ENCODE peak calls at places on chromosome 17, in seven cellular contexts. D, R, O, U, N, X and V are unnamed samples.

GRCh38 chr17:56173958-56174357 is 20.7 kb downstream of the ANKFN1 start:
- DNase-seq in D (no peak), O (no peak), R (no peak), N (no peak), U (no peak), X (no peak), V (no peak)

GRCh38 chr17:78302478-78302877 is 57.4 kb downstream of the SOCS3 start:
- DNase-seq in U (no peak), X (no peak), O (no peak), D (no peak), R (no peak), N (no peak), V (no peak)

GRCh38 chr17:78351449-78352006 is 8.3 kb downstream of the SOCS3 start:
- DNase-seq in R (peak; percentile 93), U (peak; percentile 73), O (no peak), X (peak; percentile 83), D (peak; percentile 84), N (peak; percentile 95), V (no peak)

GRCh38 chr17:38469875-38470274 is 41.6 kb downstream of the ARHGAP23 start:
- DNase-seq in D (peak; percentile 65), R (peak; percentile 64), N (peak; percentile 60), U (no peak), X (no peak), O (no peak), V (no peak)

GRCh38 chr17:62105861-62106260 is 40.8 kb upstream of the MED13 start:
- DNase-seq in X (no peak), O (no peak), N (no peak), R (no peak), U (no peak), D (no peak), V (no peak)

GRCh38 chr17:32875904-32876413 is 965 bp downstream of the MYO1D start:
- DNase-seq in U (no peak), O (no peak), R (no peak), N (no peak), D (no peak), X (no peak), V (no peak)

GRCh38 chr17:72682597-72682996 is 409.9 kb downstream of the SLC39A11 start:
- DNase-seq in U (no peak), R (no peak), O (no peak), D (no peak), N (no peak), X (no peak), V (peak; percentile 82)

GRCh38 chr17:54903375-54903774 is 2.7 kb downstream of the TOM1L1 start:
- DNase-seq in O (no peak), U (no peak), R (peak; percentile 44), N (no peak), X (peak; percentile 24), D (peak; percentile 18), V (no peak)

GRCh38 chr17:77879896-77880280 is 78.6 kb upstream of the TNRC6C start:
- DNase-seq in R (no peak), D (no peak), U (no peak), N (no peak), X (no peak), O (no peak), V (no peak)

GRCh38 chr17:16938496-16939270 is 33.2 kb downstream of the TNFRSF13B start:
- DNase-seq in N (no peak), D (no peak), R (peak; percentile 4), X (no peak), U (no peak), O (no peak), V (no peak)

GRCh38 chr17:29124135-29124930 is 55.9 kb downstream of the MYO18A start:
- DNase-seq in O (no peak), D (peak; percentile 47), X (peak; percentile 45), R (peak; percentile 81), U (no peak), N (no peak), V (peak; percentile 82)

GRCh38 chr17:73387746-73388577 is 76.2 kb upstream of the CDC42EP4 start:
- DNase-seq in X (no peak), D (no peak), O (no peak), U (no peak), N (no peak), R (no peak), V (no peak)

GRCh38 chr17:81440511-81441244 is 45.4 kb downstream of the BAHCC1 start:
- DNase-seq in U (no peak), O (no peak), N (no peak), R (peak; percentile 41), D (no peak), X (no peak), V (peak; percentile 87)

GRCh38 chr17:49218941-49219913 is 8.7 kb downstream of the ABI3 start:
- DNase-seq in R (no peak), U (no peak), X (peak; percentile 51), D (no peak), N (no peak), O (no peak), V (no peak)

GRCh38 chr17:34308376-34308775 is 10.9 kb upstream of the CCL8 start:
- DNase-seq in U (no peak), X (no peak), N (no peak), R (no peak), O (no peak), D (no peak), V (no peak)

GRCh38 chr17:68298601-68299000 is 7.3 kb downstream of the ARSG start:
- DNase-seq in D (no peak), R (no peak), X (no peak), N (no peak), U (no peak), O (no peak), V (no peak)

GRCh38 chr17:81486174-81486810 is 26.3 kb downstream of the ACTG1 start:
- DNase-seq in D (no peak), U (no peak), O (no peak), R (no peak), N (no peak), X (no peak), V (no peak)

GRCh38 chr17:72426948-72427760 is 306.3 kb downstream of the SOX9 start:
- DNase-seq in X (peak; percentile 87), O (no peak), N (no peak), R (peak; percentile 81), U (no peak), D (no peak), V (no peak)

GRCh38 chr17:38568845-38569510 is 36.8 kb downstream of the SRCIN1 start:
- DNase-seq in O (no peak), X (no peak), U (no peak), N (peak; percentile 82), R (no peak), D (peak; percentile 82), V (no peak)

GRCh38 chr17:1830288-1830687 is 483 bp downstream of the RPA1 start:
- DNase-seq in X (peak; percentile 10), N (no peak), U (no peak), D (no peak), O (no peak), R (peak; percentile 35), V (peak; percentile 33)

GRCh38 chr17:48604770-48605329 is at the start of gene HOXB6:
- DNase-seq in U (no peak), O (no peak), X (peak; percentile 93), R (peak; percentile 38), N (no peak), D (no peak), V (peak; percentile 67)

GRCh38 chr17:40551874-40552768 is 13.2 kb downstream of the CCR7 start:
- DNase-seq in N (peak; percentile 69), U (no peak), X (peak; percentile 16), D (no peak), R (no peak), O (no peak), V (peak; percentile 95)

GRCh38 chr17:40486513-40487370 is 14.7 kb downstream of the TNS4 start:
- DNase-seq in D (no peak), O (peak; percentile 37), R (no peak), X (no peak), N (no peak), U (no peak), V (peak; percentile 35)